ENCODE peak calls at places on chromosome 11, in eight cellular contexts. G, E, V, J, U, A, K and Q are unnamed samples.

GRCh38 chr11:64234840-64235379 is 526 bp downstream of the VEGFB start:
- DNase-seq in G (no peak), E (no peak), V (no peak), J (peak), U (no peak), A (peak), K (peak), Q (peak)

GRCh38 chr11:120186799-120187591 is 23.8 kb upstream of the OAF start:
- DNase-seq in G (no peak), E (no peak), V (no peak), J (no peak), U (no peak), A (no peak), K (no peak), Q (no peak)

GRCh38 chr11:10351768-10352641 is 47.1 kb downstream of the ADM start:
- DNase-seq in G (peak), E (no peak), V (peak), J (peak), U (peak), A (peak), K (no peak), Q (peak)

GRCh38 chr11:61460474-61460881 is 30.6 kb downstream of the SDHAF2 start:
- DNase-seq in G (no peak), E (no peak), V (no peak), J (no peak), U (no peak), A (no peak), K (no peak), Q (no peak)

GRCh38 chr11:34204396-34205279 is 99.2 kb downstream of the NAT10 start:
- DNase-seq in G (no peak), E (no peak), V (no peak), J (peak), U (no peak), A (no peak), K (no peak), Q (no peak)

GRCh38 chr11:313787-314547 is at the start of gene IFITM1:
- DNase-seq in G (no peak), E (peak), V (no peak), J (peak), U (peak), A (peak), K (peak), Q (peak)

GRCh38 chr11:120953230-120953558 is 70.7 kb upstream of the TBCEL start:
- DNase-seq in G (no peak), E (no peak), V (no peak), J (no peak), U (no peak), A (no peak), K (no peak), Q (no peak)

GRCh38 chr11:69387409-69387885 is 93.5 kb downstream of the MYEOV start:
- DNase-seq in G (no peak), E (no peak), V (no peak), J (no peak), U (peak), A (no peak), K (no peak), Q (no peak)

GRCh38 chr11:93348931-93349330 is 18.4 kb downstream of the DEUP1 start:
- DNase-seq in G (no peak), E (no peak), V (no peak), J (no peak), U (no peak), A (no peak), K (no peak), Q (no peak)

GRCh38 chr11:42951266-42951665 is 360.5 kb upstream of the API5 start:
- DNase-seq in G (no peak), E (no peak), V (no peak), J (no peak), U (no peak), A (no peak), K (no peak), Q (no peak)

GRCh38 chr11:70826541-70826943 is 425.8 kb downstream of the SHANK2 start:
- DNase-seq in G (peak), E (no peak), V (peak), J (no peak), U (no peak), A (no peak), K (no peak), Q (peak)

GRCh38 chr11:43920598-43921419 is 21.6 kb upstream of the C11orf96 start:
- DNase-seq in G (no peak), E (no peak), V (no peak), J (peak), U (peak), A (no peak), K (no peak), Q (peak)

GRCh38 chr11:40842750-40843339 is 616.6 kb downstream of the LRRC4C start:
- DNase-seq in G (no peak), E (no peak), V (no peak), J (no peak), U (no peak), A (no peak), K (no peak), Q (no peak)

GRCh38 chr11:2904153-2905052 is 18.8 kb upstream of the CDKN1C start:
- DNase-seq in G (no peak), E (no peak), V (no peak), J (no peak), U (no peak), A (no peak), K (no peak), Q (no peak)

GRCh38 chr11:13358871-13359270 is 81.3 kb downstream of the BMAL1 start:
- DNase-seq in G (no peak), E (no peak), V (no peak), J (peak), U (no peak), A (no peak), K (no peak), Q (no peak)

GRCh38 chr11:73466643-73467042 is 90.4 kb downstream of the RELT start:
- DNase-seq in G (no peak), E (no peak), V (no peak), J (no peak), U (no peak), A (no peak), K (no peak), Q (no peak)

GRCh38 chr11:122748968-122749687 is 89.2 kb upstream of the CRTAM start:
- DNase-seq in G (no peak), E (peak), V (no peak), J (peak), U (peak), A (no peak), K (peak), Q (peak)

GRCh38 chr11:16967347-16967662 is 46.9 kb downstream of the PLEKHA7 start:
- DNase-seq in G (no peak), E (no peak), V (no peak), J (no peak), U (no peak), A (no peak), K (no peak), Q (no peak)

GRCh38 chr11:120303004-120303637 is 22.0 kb upstream of the TLCD5 start:
- DNase-seq in G (peak), E (peak), V (peak), J (peak), U (peak), A (peak), K (peak), Q (peak)

GRCh38 chr11:115720537-115721308 is 216.5 kb upstream of the CADM1 start:
- DNase-seq in G (no peak), E (no peak), V (peak), J (no peak), U (no peak), A (no peak), K (no peak), Q (no peak)

GRCh38 chr11:75775056-75775455 is 6.5 kb downstream of the DGAT2 start:
- DNase-seq in G (no peak), E (no peak), V (no peak), J (no peak), U (no peak), A (no peak), K (no peak), Q (no peak)

GRCh38 chr11:60926500-60926899 is 2.2 kb downstream of the TMEM132A start:
- DNase-seq in G (no peak), E (no peak), V (peak), J (no peak), U (no peak), A (no peak), K (no peak), Q (no peak)

GRCh38 chr11:47394050-47394321 is 14.4 kb upstream of the SLC39A13 start:
- DNase-seq in G (no peak), E (no peak), V (no peak), J (no peak), U (no peak), A (peak), K (no peak), Q (no peak)

GRCh38 chr11:134124660-134125451 is 56.0 kb downstream of the JAM3 start:
- DNase-seq in G (peak), E (no peak), V (peak), J (peak), U (peak), A (peak), K (no peak), Q (no peak)

GRCh38 chr11:32960553-32961164 is 55.0 kb upstream of the DEPDC7 start:
- DNase-seq in G (no peak), E (no peak), V (peak), J (peak), U (peak), A (no peak), K (no peak), Q (peak)

GRCh38 chr11:71505001-71505400 is 22.1 kb upstream of the KRTAP5-7 start:
- DNase-seq in G (no peak), E (no peak), V (no peak), J (no peak), U (peak), A (no peak), K (no peak), Q (no peak)